ENCODE peak calls at places on chromosomes 1 and 21, in seven cellular contexts. One of them, this sample, is unnamed.

GRCh38 chr1:182003953-182004586 is 57.4 kb downstream of the ZNF648 start:
- ATAC-seq in aorta: peak
- ATAC-seq in activated naive CD8-positive, alpha-beta T cell treated with anti-CD3 and anti-CD28 coated beads, Interleukin-2, amount 10 ng/mL, durations not matched to agents 7 days and 5 days: no peak
- ATAC-seq in right cardiac atrium: peak
- ATAC-seq in activated CD8-positive, alpha-beta T cell treated with anti-CD3 and anti-CD28 coated beads, Interleukin-2, amount 10 ng/mL, durations not matched to agents 7 days and 5 days: no peak
- ATAC-seq in mucosa of descending colon: no peak
- ATAC-seq in RWPE2: no peak
- ATAC-seq in this sample: peak

GRCh38 chr21:44326716-44327602 is 12.2 kb downstream of the CFAP410 start:
- ATAC-seq in aorta: no peak
- ATAC-seq in activated naive CD8-positive, alpha-beta T cell treated with anti-CD3 and anti-CD28 coated beads, Interleukin-2, amount 10 ng/mL, durations not matched to agents 7 days and 5 days: no peak
- ATAC-seq in right cardiac atrium: no peak
- ATAC-seq in activated CD8-positive, alpha-beta T cell treated with anti-CD3 and anti-CD28 coated beads, Interleukin-2, amount 10 ng/mL, durations not matched to agents 7 days and 5 days: no peak
- ATAC-seq in mucosa of descending colon: no peak
- ATAC-seq in RWPE2: no peak
- ATAC-seq in this sample: no peak

GRCh38 chr1:235552146-235552716 is 48.0 kb upstream of the B3GALNT2 start:
- ATAC-seq in aorta: peak
- ATAC-seq in activated naive CD8-positive, alpha-beta T cell treated with anti-CD3 and anti-CD28 coated beads, Interleukin-2, amount 10 ng/mL, durations not matched to agents 7 days and 5 days: no peak
- ATAC-seq in right cardiac atrium: no peak
- ATAC-seq in activated CD8-positive, alpha-beta T cell treated with anti-CD3 and anti-CD28 coated beads, Interleukin-2, amount 10 ng/mL, durations not matched to agents 7 days and 5 days: no peak
- ATAC-seq in mucosa of descending colon: no peak
- ATAC-seq in RWPE2: no peak
- ATAC-seq in this sample: no peak

GRCh38 chr1:97902067-97902466 is 18.8 kb downstream of the DPYD start:
- ATAC-seq in aorta: no peak
- ATAC-seq in activated naive CD8-positive, alpha-beta T cell treated with anti-CD3 and anti-CD28 coated beads, Interleukin-2, amount 10 ng/mL, durations not matched to agents 7 days and 5 days: no peak
- ATAC-seq in right cardiac atrium: no peak
- ATAC-seq in activated CD8-positive, alpha-beta T cell treated with anti-CD3 and anti-CD28 coated beads, Interleukin-2, amount 10 ng/mL, durations not matched to agents 7 days and 5 days: no peak
- ATAC-seq in mucosa of descending colon: no peak
- ATAC-seq in RWPE2: no peak
- ATAC-seq in this sample: no peak

GRCh38 chr1:55445416-55445815 is 230.3 kb upstream of the USP24 start:
- ATAC-seq in aorta: no peak
- ATAC-seq in activated naive CD8-positive, alpha-beta T cell treated with anti-CD3 and anti-CD28 coated beads, Interleukin-2, amount 10 ng/mL, durations not matched to agents 7 days and 5 days: peak
- ATAC-seq in right cardiac atrium: no peak
- ATAC-seq in activated CD8-positive, alpha-beta T cell treated with anti-CD3 and anti-CD28 coated beads, Interleukin-2, amount 10 ng/mL, durations not matched to agents 7 days and 5 days: peak
- ATAC-seq in mucosa of descending colon: no peak
- ATAC-seq in RWPE2: no peak
- ATAC-seq in this sample: no peak

GRCh38 chr1:172321429-172321828 is 99.1 kb upstream of the C1orf105 start:
- ATAC-seq in aorta: peak
- ATAC-seq in activated naive CD8-positive, alpha-beta T cell treated with anti-CD3 and anti-CD28 coated beads, Interleukin-2, amount 10 ng/mL, durations not matched to agents 7 days and 5 days: no peak
- ATAC-seq in right cardiac atrium: peak
- ATAC-seq in activated CD8-positive, alpha-beta T cell treated with anti-CD3 and anti-CD28 coated beads, Interleukin-2, amount 10 ng/mL, durations not matched to agents 7 days and 5 days: no peak
- ATAC-seq in mucosa of descending colon: peak
- ATAC-seq in RWPE2: no peak
- ATAC-seq in this sample: no peak

GRCh38 chr21:14699433-14700410 is 153.6 kb upstream of the SAMSN1 start:
- ATAC-seq in aorta: no peak
- ATAC-seq in activated naive CD8-positive, alpha-beta T cell treated with anti-CD3 and anti-CD28 coated beads, Interleukin-2, amount 10 ng/mL, durations not matched to agents 7 days and 5 days: no peak
- ATAC-seq in right cardiac atrium: no peak
- ATAC-seq in activated CD8-positive, alpha-beta T cell treated with anti-CD3 and anti-CD28 coated beads, Interleukin-2, amount 10 ng/mL, durations not matched to agents 7 days and 5 days: no peak
- ATAC-seq in mucosa of descending colon: no peak
- ATAC-seq in RWPE2: peak
- ATAC-seq in this sample: no peak

GRCh38 chr1:204902674-204903073 is 32.0 kb downstream of the NFASC start:
- ATAC-seq in aorta: no peak
- ATAC-seq in activated naive CD8-positive, alpha-beta T cell treated with anti-CD3 and anti-CD28 coated beads, Interleukin-2, amount 10 ng/mL, durations not matched to agents 7 days and 5 days: no peak
- ATAC-seq in right cardiac atrium: peak
- ATAC-seq in activated CD8-positive, alpha-beta T cell treated with anti-CD3 and anti-CD28 coated beads, Interleukin-2, amount 10 ng/mL, durations not matched to agents 7 days and 5 days: no peak
- ATAC-seq in mucosa of descending colon: no peak
- ATAC-seq in RWPE2: no peak
- ATAC-seq in this sample: no peak

GRCh38 chr1:232335261-232335660 is 294.7 kb downstream of the SIPA1L2 start:
- ATAC-seq in aorta: no peak
- ATAC-seq in activated naive CD8-positive, alpha-beta T cell treated with anti-CD3 and anti-CD28 coated beads, Interleukin-2, amount 10 ng/mL, durations not matched to agents 7 days and 5 days: peak
- ATAC-seq in right cardiac atrium: no peak
- ATAC-seq in activated CD8-positive, alpha-beta T cell treated with anti-CD3 and anti-CD28 coated beads, Interleukin-2, amount 10 ng/mL, durations not matched to agents 7 days and 5 days: peak
- ATAC-seq in mucosa of descending colon: no peak
- ATAC-seq in RWPE2: no peak
- ATAC-seq in this sample: peak

GRCh38 chr1:42737257-42737656 is 2.8 kb downstream of the CLDN19 start:
- ATAC-seq in aorta: no peak
- ATAC-seq in activated naive CD8-positive, alpha-beta T cell treated with anti-CD3 and anti-CD28 coated beads, Interleukin-2, amount 10 ng/mL, durations not matched to agents 7 days and 5 days: peak
- ATAC-seq in right cardiac atrium: no peak
- ATAC-seq in activated CD8-positive, alpha-beta T cell treated with anti-CD3 and anti-CD28 coated beads, Interleukin-2, amount 10 ng/mL, durations not matched to agents 7 days and 5 days: peak
- ATAC-seq in mucosa of descending colon: peak
- ATAC-seq in RWPE2: no peak
- ATAC-seq in this sample: peak

GRCh38 chr1:1394116-1394515 is 5.0 kb downstream of the CCNL2 start:
- ATAC-seq in aorta: no peak
- ATAC-seq in activated naive CD8-positive, alpha-beta T cell treated with anti-CD3 and anti-CD28 coated beads, Interleukin-2, amount 10 ng/mL, durations not matched to agents 7 days and 5 days: no peak
- ATAC-seq in right cardiac atrium: no peak
- ATAC-seq in activated CD8-positive, alpha-beta T cell treated with anti-CD3 and anti-CD28 coated beads, Interleukin-2, amount 10 ng/mL, durations not matched to agents 7 days and 5 days: no peak
- ATAC-seq in mucosa of descending colon: no peak
- ATAC-seq in RWPE2: no peak
- ATAC-seq in this sample: no peak

GRCh38 chr1:67672260-67672803 is 12.7 kb upstream of the GADD45A start:
- ATAC-seq in aorta: no peak
- ATAC-seq in activated naive CD8-positive, alpha-beta T cell treated with anti-CD3 and anti-CD28 coated beads, Interleukin-2, amount 10 ng/mL, durations not matched to agents 7 days and 5 days: no peak
- ATAC-seq in right cardiac atrium: no peak
- ATAC-seq in activated CD8-positive, alpha-beta T cell treated with anti-CD3 and anti-CD28 coated beads, Interleukin-2, amount 10 ng/mL, durations not matched to agents 7 days and 5 days: no peak
- ATAC-seq in mucosa of descending colon: no peak
- ATAC-seq in RWPE2: no peak
- ATAC-seq in this sample: no peak

GRCh38 chr1:43979261-43979527 is 184 bp downstream of the B4GALT2 start:
- ATAC-seq in aorta: no peak
- ATAC-seq in activated naive CD8-positive, alpha-beta T cell treated with anti-CD3 and anti-CD28 coated beads, Interleukin-2, amount 10 ng/mL, durations not matched to agents 7 days and 5 days: no peak
- ATAC-seq in right cardiac atrium: no peak
- ATAC-seq in activated CD8-positive, alpha-beta T cell treated with anti-CD3 and anti-CD28 coated beads, Interleukin-2, amount 10 ng/mL, durations not matched to agents 7 days and 5 days: no peak
- ATAC-seq in mucosa of descending colon: no peak
- ATAC-seq in RWPE2: no peak
- ATAC-seq in this sample: no peak

GRCh38 chr1:211731456-211732275 is 56.2 kb upstream of the NEK2 start:
- ATAC-seq in aorta: no peak
- ATAC-seq in activated naive CD8-positive, alpha-beta T cell treated with anti-CD3 and anti-CD28 coated beads, Interleukin-2, amount 10 ng/mL, durations not matched to agents 7 days and 5 days: no peak
- ATAC-seq in right cardiac atrium: no peak
- ATAC-seq in activated CD8-positive, alpha-beta T cell treated with anti-CD3 and anti-CD28 coated beads, Interleukin-2, amount 10 ng/mL, durations not matched to agents 7 days and 5 days: no peak
- ATAC-seq in mucosa of descending colon: peak
- ATAC-seq in RWPE2: no peak
- ATAC-seq in this sample: peak

GRCh38 chr1:179369751-179370341 is 4.1 kb downstream of the AXDND1 start:
- ATAC-seq in aorta: peak
- ATAC-seq in activated naive CD8-positive, alpha-beta T cell treated with anti-CD3 and anti-CD28 coated beads, Interleukin-2, amount 10 ng/mL, durations not matched to agents 7 days and 5 days: no peak
- ATAC-seq in right cardiac atrium: peak
- ATAC-seq in activated CD8-positive, alpha-beta T cell treated with anti-CD3 and anti-CD28 coated beads, Interleukin-2, amount 10 ng/mL, durations not matched to agents 7 days and 5 days: no peak
- ATAC-seq in mucosa of descending colon: peak
- ATAC-seq in RWPE2: peak
- ATAC-seq in this sample: peak

GRCh38 chr21:44547656-44548331 is 3.5 kb downstream of the KRTAP10-2 start:
- ATAC-seq in aorta: no peak
- ATAC-seq in activated naive CD8-positive, alpha-beta T cell treated with anti-CD3 and anti-CD28 coated beads, Interleukin-2, amount 10 ng/mL, durations not matched to agents 7 days and 5 days: peak
- ATAC-seq in right cardiac atrium: no peak
- ATAC-seq in activated CD8-positive, alpha-beta T cell treated with anti-CD3 and anti-CD28 coated beads, Interleukin-2, amount 10 ng/mL, durations not matched to agents 7 days and 5 days: peak
- ATAC-seq in mucosa of descending colon: peak
- ATAC-seq in RWPE2: no peak
- ATAC-seq in this sample: peak

GRCh38 chr1:220031290-220031689 is 15.0 kb downstream of the EPRS1 start:
- ATAC-seq in aorta: no peak
- ATAC-seq in activated naive CD8-positive, alpha-beta T cell treated with anti-CD3 and anti-CD28 coated beads, Interleukin-2, amount 10 ng/mL, durations not matched to agents 7 days and 5 days: no peak
- ATAC-seq in right cardiac atrium: no peak
- ATAC-seq in activated CD8-positive, alpha-beta T cell treated with anti-CD3 and anti-CD28 coated beads, Interleukin-2, amount 10 ng/mL, durations not matched to agents 7 days and 5 days: no peak
- ATAC-seq in mucosa of descending colon: no peak
- ATAC-seq in RWPE2: no peak
- ATAC-seq in this sample: no peak

GRCh38 chr1:156648951-156649350 is 7.0 kb downstream of the BCAN start:
- ATAC-seq in aorta: no peak
- ATAC-seq in activated naive CD8-positive, alpha-beta T cell treated with anti-CD3 and anti-CD28 coated beads, Interleukin-2, amount 10 ng/mL, durations not matched to agents 7 days and 5 days: no peak
- ATAC-seq in right cardiac atrium: no peak
- ATAC-seq in activated CD8-positive, alpha-beta T cell treated with anti-CD3 and anti-CD28 coated beads, Interleukin-2, amount 10 ng/mL, durations not matched to agents 7 days and 5 days: no peak
- ATAC-seq in mucosa of descending colon: no peak
- ATAC-seq in RWPE2: peak
- ATAC-seq in this sample: no peak

GRCh38 chr1:118247593-118247992 is 62.6 kb upstream of the SPAG17 start:
- ATAC-seq in aorta: no peak
- ATAC-seq in activated naive CD8-positive, alpha-beta T cell treated with anti-CD3 and anti-CD28 coated beads, Interleukin-2, amount 10 ng/mL, durations not matched to agents 7 days and 5 days: no peak
- ATAC-seq in right cardiac atrium: no peak
- ATAC-seq in activated CD8-positive, alpha-beta T cell treated with anti-CD3 and anti-CD28 coated beads, Interleukin-2, amount 10 ng/mL, durations not matched to agents 7 days and 5 days: no peak
- ATAC-seq in mucosa of descending colon: no peak
- ATAC-seq in RWPE2: peak
- ATAC-seq in this sample: peak

GRCh38 chr1:64878090-64878489 is 88.3 kb downstream of the JAK1 start:
- ATAC-seq in aorta: no peak
- ATAC-seq in activated naive CD8-positive, alpha-beta T cell treated with anti-CD3 and anti-CD28 coated beads, Interleukin-2, amount 10 ng/mL, durations not matched to agents 7 days and 5 days: no peak
- ATAC-seq in right cardiac atrium: no peak
- ATAC-seq in activated CD8-positive, alpha-beta T cell treated with anti-CD3 and anti-CD28 coated beads, Interleukin-2, amount 10 ng/mL, durations not matched to agents 7 days and 5 days: no peak
- ATAC-seq in mucosa of descending colon: no peak
- ATAC-seq in RWPE2: no peak
- ATAC-seq in this sample: no peak

GRCh38 chr1:101453844-101454243 is 217.0 kb downstream of the S1PR1 start:
- ATAC-seq in aorta: no peak
- ATAC-seq in activated naive CD8-positive, alpha-beta T cell treated with anti-CD3 and anti-CD28 coated beads, Interleukin-2, amount 10 ng/mL, durations not matched to agents 7 days and 5 days: peak
- ATAC-seq in right cardiac atrium: no peak
- ATAC-seq in activated CD8-positive, alpha-beta T cell treated with anti-CD3 and anti-CD28 coated beads, Interleukin-2, amount 10 ng/mL, durations not matched to agents 7 days and 5 days: peak
- ATAC-seq in mucosa of descending colon: no peak
- ATAC-seq in RWPE2: no peak
- ATAC-seq in this sample: no peak

GRCh38 chr1:64046243-64046642 is 157.2 kb upstream of the UBE2U start:
- ATAC-seq in aorta: no peak
- ATAC-seq in activated naive CD8-positive, alpha-beta T cell treated with anti-CD3 and anti-CD28 coated beads, Interleukin-2, amount 10 ng/mL, durations not matched to agents 7 days and 5 days: no peak
- ATAC-seq in right cardiac atrium: no peak
- ATAC-seq in activated CD8-positive, alpha-beta T cell treated with anti-CD3 and anti-CD28 coated beads, Interleukin-2, amount 10 ng/mL, durations not matched to agents 7 days and 5 days: no peak
- ATAC-seq in mucosa of descending colon: no peak
- ATAC-seq in RWPE2: no peak
- ATAC-seq in this sample: no peak

GRCh38 chr1:19665456-19666138 is 922 bp downstream of the HTR6 start:
- ATAC-seq in aorta: no peak
- ATAC-seq in activated naive CD8-positive, alpha-beta T cell treated with anti-CD3 and anti-CD28 coated beads, Interleukin-2, amount 10 ng/mL, durations not matched to agents 7 days and 5 days: no peak
- ATAC-seq in right cardiac atrium: no peak
- ATAC-seq in activated CD8-positive, alpha-beta T cell treated with anti-CD3 and anti-CD28 coated beads, Interleukin-2, amount 10 ng/mL, durations not matched to agents 7 days and 5 days: no peak
- ATAC-seq in mucosa of descending colon: peak
- ATAC-seq in RWPE2: no peak
- ATAC-seq in this sample: peak

GRCh38 chr1:225670806-225671733 is 18.1 kb upstream of the ENAH start:
- ATAC-seq in aorta: no peak
- ATAC-seq in activated naive CD8-positive, alpha-beta T cell treated with anti-CD3 and anti-CD28 coated beads, Interleukin-2, amount 10 ng/mL, durations not matched to agents 7 days and 5 days: no peak
- ATAC-seq in right cardiac atrium: no peak
- ATAC-seq in activated CD8-positive, alpha-beta T cell treated with anti-CD3 and anti-CD28 coated beads, Interleukin-2, amount 10 ng/mL, durations not matched to agents 7 days and 5 days: no peak
- ATAC-seq in mucosa of descending colon: peak
- ATAC-seq in RWPE2: no peak
- ATAC-seq in this sample: no peak

GRCh38 chr1:200029035-200029623 is 1.6 kb downstream of the NR5A2 start:
- ATAC-seq in aorta: peak
- ATAC-seq in activated naive CD8-positive, alpha-beta T cell treated with anti-CD3 and anti-CD28 coated beads, Interleukin-2, amount 10 ng/mL, durations not matched to agents 7 days and 5 days: peak
- ATAC-seq in right cardiac atrium: peak
- ATAC-seq in activated CD8-positive, alpha-beta T cell treated with anti-CD3 and anti-CD28 coated beads, Interleukin-2, amount 10 ng/mL, durations not matched to agents 7 days and 5 days: peak
- ATAC-seq in mucosa of descending colon: peak
- ATAC-seq in RWPE2: peak
- ATAC-seq in this sample: peak

GRCh38 chr1:116982319-116983004 is 19.1 kb upstream of the CD101 start:
- ATAC-seq in aorta: peak
- ATAC-seq in activated naive CD8-positive, alpha-beta T cell treated with anti-CD3 and anti-CD28 coated beads, Interleukin-2, amount 10 ng/mL, durations not matched to agents 7 days and 5 days: no peak
- ATAC-seq in right cardiac atrium: peak
- ATAC-seq in activated CD8-positive, alpha-beta T cell treated with anti-CD3 and anti-CD28 coated beads, Interleukin-2, amount 10 ng/mL, durations not matched to agents 7 days and 5 days: no peak
- ATAC-seq in mucosa of descending colon: peak
- ATAC-seq in RWPE2: no peak
- ATAC-seq in this sample: no peak

GRCh38 chr1:168734946-168735345 is 5.9 kb upstream of the DPT start:
- ATAC-seq in aorta: no peak
- ATAC-seq in activated naive CD8-positive, alpha-beta T cell treated with anti-CD3 and anti-CD28 coated beads, Interleukin-2, amount 10 ng/mL, durations not matched to agents 7 days and 5 days: no peak
- ATAC-seq in right cardiac atrium: peak
- ATAC-seq in activated CD8-positive, alpha-beta T cell treated with anti-CD3 and anti-CD28 coated beads, Interleukin-2, amount 10 ng/mL, durations not matched to agents 7 days and 5 days: no peak
- ATAC-seq in mucosa of descending colon: peak
- ATAC-seq in RWPE2: no peak
- ATAC-seq in this sample: no peak

GRCh38 chr1:165257969-165258459 is 98.5 kb downstream of the LMX1A start:
- ATAC-seq in aorta: peak
- ATAC-seq in activated naive CD8-positive, alpha-beta T cell treated with anti-CD3 and anti-CD28 coated beads, Interleukin-2, amount 10 ng/mL, durations not matched to agents 7 days and 5 days: no peak
- ATAC-seq in right cardiac atrium: peak
- ATAC-seq in activated CD8-positive, alpha-beta T cell treated with anti-CD3 and anti-CD28 coated beads, Interleukin-2, amount 10 ng/mL, durations not matched to agents 7 days and 5 days: no peak
- ATAC-seq in mucosa of descending colon: peak
- ATAC-seq in RWPE2: peak
- ATAC-seq in this sample: peak

GRCh38 chr1:97093742-97094141 is 372.2 kb downstream of the PTBP2 start:
- ATAC-seq in aorta: no peak
- ATAC-seq in activated naive CD8-positive, alpha-beta T cell treated with anti-CD3 and anti-CD28 coated beads, Interleukin-2, amount 10 ng/mL, durations not matched to agents 7 days and 5 days: no peak
- ATAC-seq in right cardiac atrium: no peak
- ATAC-seq in activated CD8-positive, alpha-beta T cell treated with anti-CD3 and anti-CD28 coated beads, Interleukin-2, amount 10 ng/mL, durations not matched to agents 7 days and 5 days: no peak
- ATAC-seq in mucosa of descending colon: no peak
- ATAC-seq in RWPE2: peak
- ATAC-seq in this sample: no peak

GRCh38 chr1:162710349-162710748 is 78.1 kb downstream of the DDR2 start:
- ATAC-seq in aorta: peak
- ATAC-seq in activated naive CD8-positive, alpha-beta T cell treated with anti-CD3 and anti-CD28 coated beads, Interleukin-2, amount 10 ng/mL, durations not matched to agents 7 days and 5 days: no peak
- ATAC-seq in right cardiac atrium: no peak
- ATAC-seq in activated CD8-positive, alpha-beta T cell treated with anti-CD3 and anti-CD28 coated beads, Interleukin-2, amount 10 ng/mL, durations not matched to agents 7 days and 5 days: no peak
- ATAC-seq in mucosa of descending colon: no peak
- ATAC-seq in RWPE2: peak
- ATAC-seq in this sample: no peak

GRCh38 chr21:35652872-35653271 is 407.5 kb downstream of the SETD4 start:
- ATAC-seq in aorta: no peak
- ATAC-seq in activated naive CD8-positive, alpha-beta T cell treated with anti-CD3 and anti-CD28 coated beads, Interleukin-2, amount 10 ng/mL, durations not matched to agents 7 days and 5 days: no peak
- ATAC-seq in right cardiac atrium: no peak
- ATAC-seq in activated CD8-positive, alpha-beta T cell treated with anti-CD3 and anti-CD28 coated beads, Interleukin-2, amount 10 ng/mL, durations not matched to agents 7 days and 5 days: no peak
- ATAC-seq in mucosa of descending colon: no peak
- ATAC-seq in RWPE2: no peak
- ATAC-seq in this sample: no peak

GRCh38 chr1:51214615-51215131 is 21.4 kb upstream of the RNF11 start:
- ATAC-seq in aorta: no peak
- ATAC-seq in activated naive CD8-positive, alpha-beta T cell treated with anti-CD3 and anti-CD28 coated beads, Interleukin-2, amount 10 ng/mL, durations not matched to agents 7 days and 5 days: peak
- ATAC-seq in right cardiac atrium: no peak
- ATAC-seq in activated CD8-positive, alpha-beta T cell treated with anti-CD3 and anti-CD28 coated beads, Interleukin-2, amount 10 ng/mL, durations not matched to agents 7 days and 5 days: peak
- ATAC-seq in mucosa of descending colon: no peak
- ATAC-seq in RWPE2: peak
- ATAC-seq in this sample: peak

GRCh38 chr1:19469004-19469403 is 16.3 kb downstream of the CAPZB start:
- ATAC-seq in aorta: no peak
- ATAC-seq in activated naive CD8-positive, alpha-beta T cell treated with anti-CD3 and anti-CD28 coated beads, Interleukin-2, amount 10 ng/mL, durations not matched to agents 7 days and 5 days: no peak
- ATAC-seq in right cardiac atrium: peak
- ATAC-seq in activated CD8-positive, alpha-beta T cell treated with anti-CD3 and anti-CD28 coated beads, Interleukin-2, amount 10 ng/mL, durations not matched to agents 7 days and 5 days: peak
- ATAC-seq in mucosa of descending colon: peak
- ATAC-seq in RWPE2: no peak
- ATAC-seq in this sample: no peak

GRCh38 chr1:89995595-89996397 is 886 bp downstream of the ZNF326 start:
- ATAC-seq in aorta: no peak
- ATAC-seq in activated naive CD8-positive, alpha-beta T cell treated with anti-CD3 and anti-CD28 coated beads, Interleukin-2, amount 10 ng/mL, durations not matched to agents 7 days and 5 days: no peak
- ATAC-seq in right cardiac atrium: no peak
- ATAC-seq in activated CD8-positive, alpha-beta T cell treated with anti-CD3 and anti-CD28 coated beads, Interleukin-2, amount 10 ng/mL, durations not matched to agents 7 days and 5 days: no peak
- ATAC-seq in mucosa of descending colon: no peak
- ATAC-seq in RWPE2: no peak
- ATAC-seq in this sample: peak

GRCh38 chr1:212121772-212122171 is 86.2 kb downstream of the DTL start:
- ATAC-seq in aorta: no peak
- ATAC-seq in activated naive CD8-positive, alpha-beta T cell treated with anti-CD3 and anti-CD28 coated beads, Interleukin-2, amount 10 ng/mL, durations not matched to agents 7 days and 5 days: peak
- ATAC-seq in right cardiac atrium: no peak
- ATAC-seq in activated CD8-positive, alpha-beta T cell treated with anti-CD3 and anti-CD28 coated beads, Interleukin-2, amount 10 ng/mL, durations not matched to agents 7 days and 5 days: peak
- ATAC-seq in mucosa of descending colon: no peak
- ATAC-seq in RWPE2: no peak
- ATAC-seq in this sample: no peak

GRCh38 chr1:172408958-172409357 is 11.5 kb upstream of the C1orf105 start:
- ATAC-seq in aorta: no peak
- ATAC-seq in activated naive CD8-positive, alpha-beta T cell treated with anti-CD3 and anti-CD28 coated beads, Interleukin-2, amount 10 ng/mL, durations not matched to agents 7 days and 5 days: no peak
- ATAC-seq in right cardiac atrium: no peak
- ATAC-seq in activated CD8-positive, alpha-beta T cell treated with anti-CD3 and anti-CD28 coated beads, Interleukin-2, amount 10 ng/mL, durations not matched to agents 7 days and 5 days: no peak
- ATAC-seq in mucosa of descending colon: no peak
- ATAC-seq in RWPE2: peak
- ATAC-seq in this sample: no peak

GRCh38 chr1:47378147-47378546 is 37.9 kb upstream of the FOXE3 start:
- ATAC-seq in aorta: no peak
- ATAC-seq in activated naive CD8-positive, alpha-beta T cell treated with anti-CD3 and anti-CD28 coated beads, Interleukin-2, amount 10 ng/mL, durations not matched to agents 7 days and 5 days: no peak
- ATAC-seq in right cardiac atrium: no peak
- ATAC-seq in activated CD8-positive, alpha-beta T cell treated with anti-CD3 and anti-CD28 coated beads, Interleukin-2, amount 10 ng/mL, durations not matched to agents 7 days and 5 days: no peak
- ATAC-seq in mucosa of descending colon: no peak
- ATAC-seq in RWPE2: no peak
- ATAC-seq in this sample: no peak